ENCODE peak calls at places on chromosomes 12 and 14, in five cellular contexts. Q is mesendoderm, U is GM23248, S is H9, O is HCT116. A is an unnamed sample.

GRCh38 chr12:89707623-89707991 is 1.0 kb downstream of the ATP2B1 start:
- DNase-seq in Q (peak; percentile 72), U (peak; percentile 44), S (peak; percentile 59), O (no peak), A (no peak)

GRCh38 chr12:69653703-69654102 is 43.0 kb upstream of the LRRC10 start:
- DNase-seq in Q (no peak), U (peak; percentile 56), S (no peak), O (no peak), A (no peak)

GRCh38 chr14:37594238-37594915 is 672 bp downstream of the FOXA1 start:
- DNase-seq in Q (peak; percentile 90), U (peak; percentile 82), S (peak; percentile 74), O (peak; percentile 76), A (peak; percentile 78)

GRCh38 chr14:61269321-61270083 is 11.6 kb downstream of the TMEM30B start:
- DNase-seq in Q (peak; percentile 75), U (peak; percentile 82), S (peak; percentile 56), O (peak; percentile 79), A (peak; percentile 62)

GRCh38 chr12:127479256-127479655 is 787.7 kb upstream of the TMEM132C start:
- DNase-seq in Q (no peak), U (peak; percentile 27), S (no peak), O (no peak), A (no peak)

GRCh38 chr12:90679674-90680073 is 275.3 kb downstream of the CCER1 start:
- DNase-seq in Q (no peak), U (no peak), S (no peak), O (no peak), A (no peak)

GRCh38 chr14:54011001-54011400 is 54.4 kb upstream of the BMP4 start:
- DNase-seq in Q (peak; percentile 15), U (no peak), S (no peak), O (no peak), A (no peak)

GRCh38 chr12:115257791-115258190 is 573.8 kb upstream of the TBX3 start:
- DNase-seq in Q (no peak), U (peak; percentile 70), S (no peak), O (no peak), A (no peak)

GRCh38 chr12:54082402-54082892 is 28.8 kb downstream of the HOXC4 start:
- DNase-seq in Q (no peak), U (peak; percentile 13), S (no peak), O (no peak), A (no peak)
- H3K9ac ChIP-seq in Q (no peak overlapping the region), U (no peak overlapping the region), S (no peak overlapping the region), O (no peak overlapping the region), A (no peak overlapping the region)

DNA sequence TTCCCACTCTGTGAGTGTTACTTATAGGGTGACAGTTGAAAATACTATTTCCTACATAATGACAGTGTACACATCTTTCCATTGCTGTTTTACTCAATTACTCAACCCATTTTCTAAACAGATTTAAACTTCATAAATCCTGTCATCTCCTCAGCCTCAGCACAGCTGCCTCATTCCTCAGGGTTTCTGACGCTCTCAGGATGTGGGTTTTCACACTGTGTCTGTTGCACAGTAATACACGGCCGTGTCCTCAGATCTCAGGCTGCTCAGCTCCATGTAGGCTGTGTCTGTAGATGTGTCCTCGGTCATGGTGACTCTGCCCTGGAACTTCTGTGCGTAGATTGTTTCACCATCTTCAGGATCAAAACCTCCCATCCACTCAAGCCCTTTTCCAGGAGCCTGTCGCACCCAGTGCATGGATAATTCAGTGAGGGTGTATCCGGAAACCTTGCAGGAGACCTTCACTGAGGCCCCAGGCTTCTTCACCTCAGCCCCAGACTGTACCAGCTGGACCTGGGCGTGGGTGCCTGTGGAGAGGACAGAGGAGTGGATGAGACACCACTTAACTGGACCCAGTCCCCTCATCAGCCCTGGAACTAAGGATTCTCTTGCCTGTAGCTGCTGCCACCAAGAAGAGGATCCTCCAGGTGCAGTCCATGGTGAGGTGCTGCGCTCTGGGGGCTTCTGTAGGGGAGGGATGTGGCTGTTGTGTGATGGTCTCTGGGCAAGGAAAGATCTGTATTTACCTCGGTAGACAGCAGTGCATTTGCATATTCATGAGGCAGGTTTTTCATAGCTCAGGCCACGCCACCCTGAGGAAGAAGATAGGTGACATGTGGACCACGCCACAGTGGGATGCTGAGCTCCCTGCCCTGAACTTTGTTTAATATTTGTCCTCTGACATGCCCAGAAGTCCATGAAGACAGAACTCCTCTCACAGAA is 750.2 kb downstream of the TMEM121 start:
- DNase-seq in Q (no peak), U (no peak), S (no peak), O (no peak), A (no peak)
- H3K9ac ChIP-seq in Q (no peak overlapping the region), U (no peak overlapping the region), S (no peak overlapping the region), O (no peak overlapping the region), A (no peak overlapping the region)

GRCh38 chr14:70018246-70018645 is 139.0 kb downstream of the SMOC1 start:
- DNase-seq in Q (no peak), U (peak; percentile 27), S (no peak), O (no peak), A (no peak)
- H3K9ac ChIP-seq in Q (no peak overlapping the region), U (no peak overlapping the region), S (no peak overlapping the region), O (no peak overlapping the region), A (no peak overlapping the region)

GRCh38 chr12:6553051-6553868 is 2.6 kb downstream of the IFFO1 start:
- DNase-seq in Q (no peak), U (peak; percentile 97), S (no peak), O (no peak), A (no peak)
- H3K9ac ChIP-seq in Q (peak overlapping the region; percentile 51), U (peak overlapping the region; percentile 89), S (no peak overlapping the region), O (no peak overlapping the region), A (no peak overlapping the region)

GRCh38 chr12:13162904-13163303 is 33.6 kb upstream of the EMP1 start:
- DNase-seq in Q (no peak), U (no peak), S (no peak), O (no peak), A (no peak)

GRCh38 chr12:13163868-13164267 is 32.7 kb upstream of the EMP1 start:
- DNase-seq in Q (no peak), U (no peak), S (no peak), O (no peak), A (no peak)

GRCh38 chr12:13165578-13166120 is 30.9 kb upstream of the EMP1 start:
- DNase-seq in Q (peak; percentile 71), U (peak; percentile 88), S (no peak), O (peak; percentile 68), A (no peak)

GRCh38 chr12:13164859-13165577 is 31.5 kb upstream of the EMP1 start:
- DNase-seq in Q (no peak), U (no peak), S (no peak), O (no peak), A (no peak)

GRCh38 chr12:13164271-13164670 is 32.3 kb upstream of the EMP1 start:
- DNase-seq in Q (no peak), U (no peak), S (no peak), O (no peak), A (no peak)
- H3K9ac ChIP-seq in Q (no peak overlapping the region), U (no peak overlapping the region), S (no peak overlapping the region), O (no peak overlapping the region), A (no peak overlapping the region)

GRCh38 chr12:96213869-96214268 is 19.7 kb downstream of the ELK3 start:
- DNase-seq in Q (no peak), U (no peak), S (no peak), O (no peak), A (no peak)

GRCh38 chr12:96212456-96213375 is 18.5 kb downstream of the ELK3 start:
- DNase-seq in Q (no peak), U (no peak), S (no peak), O (no peak), A (no peak)

GRCh38 chr12:96210376-96211055 is 16.3 kb downstream of the ELK3 start:
- DNase-seq in Q (no peak), U (no peak), S (no peak), O (no peak), A (no peak)

GRCh38 chr12:96208801-96209534 is 14.8 kb downstream of the ELK3 start:
- DNase-seq in Q (no peak), U (no peak), S (no peak), O (no peak), A (no peak)

GRCh38 chr12:96211989-96212388 is 17.8 kb downstream of the ELK3 start:
- DNase-seq in Q (no peak), U (no peak), S (no peak), O (no peak), A (no peak)
- H3K9ac ChIP-seq in Q (no peak overlapping the region), U (peak overlapping the region; percentile 10), S (no peak overlapping the region), O (no peak overlapping the region), A (no peak overlapping the region)

GRCh38 chr12:121499929-121500793 is 80.7 kb downstream of the KDM2B start:
- DNase-seq in Q (peak; percentile 67), U (peak; percentile 72), S (peak; percentile 74), O (peak; percentile 21), A (peak; percentile 24)
- H3K9ac ChIP-seq in Q (no peak overlapping the region), U (no peak overlapping the region), S (no peak overlapping the region), O (peak overlapping the region; percentile 1), A (no peak overlapping the region)

A was measured in SK-N-MC.